ENCODE peak calls at places on chromosomes 5 and 9, in eight cellular contexts. C is CD4-positive, alpha-beta T cell; L is brain microvascular endothelial cell; P is GM18507; G is NCI-H2171 treated with DMSO at 0.1 percent for 48 hours; J is lower lobe of right lung; V is germinal center; I is HS-5. K is an unnamed sample.

GRCh38 chr5:53022889-53023511 is 33.8 kb downstream of the ITGA2 start:
- DNase-seq in V (no peak), L (no peak), C (no peak), J (no peak), I (no peak), G (no peak), P (no peak), K (no peak)

GRCh38 chr5:160970605-160971191 is 118.7 kb upstream of the ATP10B start:
- DNase-seq in G (peak; percentile 26), J (no peak), C (no peak), V (no peak), L (no peak), I (no peak), P (no peak), K (no peak)

GRCh38 chr9:21668504-21668903 is 133.9 kb upstream of the MTAP start:
- DNase-seq in G (no peak), J (no peak), C (no peak), I (no peak), V (no peak), L (no peak), P (no peak), K (no peak)

GRCh38 chr5:64166201-64166959 is 737 bp downstream of the RNF180 start:
- DNase-seq in P (no peak), G (no peak), I (no peak), V (no peak), J (no peak), C (no peak), L (no peak), K (no peak)

GRCh38 chr5:129631946-129632345 is 115.9 kb upstream of the MINAR2 start:
- DNase-seq in J (no peak), V (no peak), C (no peak), P (no peak), L (peak; percentile 1), I (peak; percentile 42), G (no peak), K (no peak)

GRCh38 chr5:127072861-127073846 is at the start of gene C5orf63:
- DNase-seq in C (peak; percentile 57), I (no peak), J (peak; percentile 78), G (no peak), V (peak; percentile 88), P (peak; percentile 85), L (no peak), K (peak; percentile 79)

GRCh38 chr9:71746023-71746752 is 22.1 kb downstream of the CEMIP2 start:
- DNase-seq in I (no peak), C (no peak), L (no peak), P (no peak), V (no peak), G (no peak), J (no peak), K (no peak)

GRCh38 chr5:79547982-79548381 is 34.0 kb upstream of the HOMER1 start:
- DNase-seq in C (no peak), V (no peak), G (no peak), I (no peak), L (no peak), P (no peak), J (no peak), K (no peak)

GRCh38 chr5:131169810-131170539 is 769 bp upstream of the LYRM7 start:
- DNase-seq in V (no peak), L (no peak), P (no peak), C (no peak), J (no peak), G (no peak), I (no peak), K (no peak)

GRCh38 chr9:109506097-109506712 is 8.1 kb upstream of the PTPN3 start:
- DNase-seq in J (no peak), L (no peak), P (no peak), V (no peak), C (no peak), I (no peak), G (no peak), K (no peak)